ENCODE peak calls at places on chromosomes 12 and 14, in eight cellular contexts. One of them, this sample, is unnamed.
A peak's percentile ranks its signal among the peaks of the same experiment; 100 is the strongest.

GRCh38 chr12:585062-586061 is 77.9 kb downstream of the NINJ2 start:
- DNase-seq in transverse colon: no peak
- DNase-seq in GM13977: no peak
- DNase-seq in esophagus squamous epithelium: no peak
- DNase-seq in foreskin fibroblast: no peak
- DNase-seq in GM23338: no peak
- DNase-seq in astrocyte of the spinal cord: no peak
- DNase-seq in lower leg skin: peak; percentile 50
- DNase-seq in this sample: no peak

GRCh38 chr14:96741151-96741977 is 55.8 kb upstream of the VRK1 start:
- DNase-seq in lower leg skin: peak; percentile 89
- DNase-seq in GM23338: peak; percentile 64
- DNase-seq in transverse colon: peak; percentile 49
- DNase-seq in esophagus squamous epithelium: no peak
- DNase-seq in foreskin fibroblast: peak; percentile 20
- DNase-seq in astrocyte of the spinal cord: peak; percentile 32
- DNase-seq in GM13977: peak; percentile 87
- DNase-seq in this sample: peak; percentile 43

GRCh38 chr12:24560192-24560591 is 388.7 kb downstream of the BCAT1 start:
- DNase-seq in esophagus squamous epithelium: no peak
- DNase-seq in GM13977: no peak
- DNase-seq in foreskin fibroblast: no peak
- DNase-seq in GM23338: no peak
- DNase-seq in lower leg skin: no peak
- DNase-seq in astrocyte of the spinal cord: peak; percentile 18
- DNase-seq in transverse colon: no peak
- DNase-seq in this sample: no peak

GRCh38 chr12:29739279-29739991 is 44.3 kb downstream of the TMTC1 start:
- DNase-seq in foreskin fibroblast: peak; percentile 69
- DNase-seq in transverse colon: no peak
- DNase-seq in GM13977: no peak
- DNase-seq in lower leg skin: no peak
- DNase-seq in astrocyte of the spinal cord: peak; percentile 65
- DNase-seq in GM23338: no peak
- DNase-seq in esophagus squamous epithelium: no peak
- DNase-seq in this sample: no peak

GRCh38 chr12:1594045-1594294 is 411 bp downstream of the FBXL14 start:
- DNase-seq in lower leg skin: no peak
- DNase-seq in transverse colon: peak; percentile 76
- DNase-seq in foreskin fibroblast: peak; percentile 70
- DNase-seq in esophagus squamous epithelium: no peak
- DNase-seq in GM13977: peak; percentile 84
- DNase-seq in astrocyte of the spinal cord: peak; percentile 65
- DNase-seq in GM23338: peak; percentile 75
- DNase-seq in this sample: peak; percentile 58

GRCh38 chr14:23421594-23421993 is 13.5 kb upstream of the MYH6 start:
- DNase-seq in GM23338: no peak
- DNase-seq in transverse colon: no peak
- DNase-seq in GM13977: no peak
- DNase-seq in foreskin fibroblast: no peak
- DNase-seq in lower leg skin: no peak
- DNase-seq in esophagus squamous epithelium: no peak
- DNase-seq in astrocyte of the spinal cord: no peak
- DNase-seq in this sample: no peak

GRCh38 chr12:68290126-68290525 is 36.7 kb upstream of the IL22 start:
- DNase-seq in foreskin fibroblast: no peak
- DNase-seq in GM23338: no peak
- DNase-seq in transverse colon: no peak
- DNase-seq in astrocyte of the spinal cord: peak; percentile 52
- DNase-seq in esophagus squamous epithelium: no peak
- DNase-seq in GM13977: peak; percentile 13
- DNase-seq in lower leg skin: no peak
- DNase-seq in this sample: no peak

GRCh38 chr12:122003646-122004611 is 17.8 kb upstream of the BCL7A start:
- DNase-seq in GM23338: no peak
- DNase-seq in lower leg skin: no peak
- DNase-seq in astrocyte of the spinal cord: no peak
- DNase-seq in foreskin fibroblast: no peak
- DNase-seq in transverse colon: peak; percentile 12
- DNase-seq in esophagus squamous epithelium: no peak
- DNase-seq in GM13977: peak; percentile 62
- DNase-seq in this sample: no peak

GRCh38 chr12:101707131-101707782 is 9.8 kb downstream of the CHPT1 start:
- DNase-seq in GM23338: no peak
- DNase-seq in GM13977: no peak
- DNase-seq in foreskin fibroblast: no peak
- DNase-seq in astrocyte of the spinal cord: no peak
- DNase-seq in esophagus squamous epithelium: no peak
- DNase-seq in transverse colon: no peak
- DNase-seq in lower leg skin: no peak
- DNase-seq in this sample: no peak

GRCh38 chr14:59018978-59019377 is 169.5 kb upstream of the DAAM1 start:
- DNase-seq in astrocyte of the spinal cord: no peak
- DNase-seq in GM23338: peak; percentile 44
- DNase-seq in transverse colon: no peak
- DNase-seq in lower leg skin: no peak
- DNase-seq in esophagus squamous epithelium: no peak
- DNase-seq in foreskin fibroblast: no peak
- DNase-seq in GM13977: no peak
- DNase-seq in this sample: no peak

GRCh38 chr14:52348279-52348678 is 34.2 kb downstream of the PTGER2 start:
- DNase-seq in lower leg skin: no peak
- DNase-seq in GM23338: no peak
- DNase-seq in GM13977: no peak
- DNase-seq in foreskin fibroblast: no peak
- DNase-seq in esophagus squamous epithelium: no peak
- DNase-seq in transverse colon: no peak
- DNase-seq in astrocyte of the spinal cord: no peak
- DNase-seq in this sample: no peak

GRCh38 chr14:68208726-68209125 is 389.1 kb downstream of the RAD51B start:
- DNase-seq in esophagus squamous epithelium: no peak
- DNase-seq in astrocyte of the spinal cord: no peak
- DNase-seq in GM13977: no peak
- DNase-seq in foreskin fibroblast: no peak
- DNase-seq in lower leg skin: no peak
- DNase-seq in GM23338: no peak
- DNase-seq in transverse colon: no peak
- DNase-seq in this sample: no peak
- TF ChIP-seq CTCF in esophagus squamous epithelium: no peak
- TF ChIP-seq CTCF in astrocyte of the spinal cord: no peak
- TF ChIP-seq CTCF in GM13977: no peak
- TF ChIP-seq CTCF in foreskin fibroblast: no peak
- TF ChIP-seq CTCF in lower leg skin: no peak
- TF ChIP-seq CTCF in GM23338: no peak
- TF ChIP-seq CTCF in transverse colon: no peak
- TF ChIP-seq CTCF in this sample: no peak

DNA sequence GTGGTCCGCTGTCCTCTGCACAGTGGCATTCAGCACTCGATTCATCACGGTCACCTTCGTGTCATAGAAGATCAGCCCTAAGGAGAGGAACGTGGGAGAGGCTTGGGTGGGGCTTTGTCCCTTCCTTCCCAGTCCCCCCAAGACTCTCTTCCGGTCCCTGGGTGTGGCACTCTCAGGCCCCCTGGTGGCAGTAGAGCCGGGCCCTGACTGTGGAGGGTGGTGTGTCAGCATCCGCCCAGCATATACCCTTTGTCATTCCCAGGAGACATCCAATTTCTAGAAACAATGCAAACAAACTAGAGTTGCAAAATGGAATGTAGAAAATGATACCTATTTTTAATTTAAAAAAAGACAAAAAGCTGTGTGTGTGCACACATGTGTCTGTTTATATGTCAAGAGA is 45.0 kb downstream of the TRAFD1 start:
- DNase-seq in foreskin fibroblast: peak; percentile 4
- DNase-seq in transverse colon: no peak
- DNase-seq in lower leg skin: no peak
- DNase-seq in astrocyte of the spinal cord: peak; percentile 7
- DNase-seq in GM23338: peak; percentile 60
- DNase-seq in GM13977: no peak
- DNase-seq in esophagus squamous epithelium: no peak
- DNase-seq in this sample: peak; percentile 22
- TF ChIP-seq CTCF in foreskin fibroblast: peak; percentile 55
- TF ChIP-seq CTCF in transverse colon: peak; percentile 25
- TF ChIP-seq CTCF in lower leg skin: no peak
- TF ChIP-seq CTCF in astrocyte of the spinal cord: peak; percentile 61
- TF ChIP-seq CTCF in GM23338: peak; percentile 55
- TF ChIP-seq CTCF in GM13977: peak; percentile 63
- TF ChIP-seq CTCF in esophagus squamous epithelium: no peak
- TF ChIP-seq CTCF in this sample: peak; percentile 19

DNA sequence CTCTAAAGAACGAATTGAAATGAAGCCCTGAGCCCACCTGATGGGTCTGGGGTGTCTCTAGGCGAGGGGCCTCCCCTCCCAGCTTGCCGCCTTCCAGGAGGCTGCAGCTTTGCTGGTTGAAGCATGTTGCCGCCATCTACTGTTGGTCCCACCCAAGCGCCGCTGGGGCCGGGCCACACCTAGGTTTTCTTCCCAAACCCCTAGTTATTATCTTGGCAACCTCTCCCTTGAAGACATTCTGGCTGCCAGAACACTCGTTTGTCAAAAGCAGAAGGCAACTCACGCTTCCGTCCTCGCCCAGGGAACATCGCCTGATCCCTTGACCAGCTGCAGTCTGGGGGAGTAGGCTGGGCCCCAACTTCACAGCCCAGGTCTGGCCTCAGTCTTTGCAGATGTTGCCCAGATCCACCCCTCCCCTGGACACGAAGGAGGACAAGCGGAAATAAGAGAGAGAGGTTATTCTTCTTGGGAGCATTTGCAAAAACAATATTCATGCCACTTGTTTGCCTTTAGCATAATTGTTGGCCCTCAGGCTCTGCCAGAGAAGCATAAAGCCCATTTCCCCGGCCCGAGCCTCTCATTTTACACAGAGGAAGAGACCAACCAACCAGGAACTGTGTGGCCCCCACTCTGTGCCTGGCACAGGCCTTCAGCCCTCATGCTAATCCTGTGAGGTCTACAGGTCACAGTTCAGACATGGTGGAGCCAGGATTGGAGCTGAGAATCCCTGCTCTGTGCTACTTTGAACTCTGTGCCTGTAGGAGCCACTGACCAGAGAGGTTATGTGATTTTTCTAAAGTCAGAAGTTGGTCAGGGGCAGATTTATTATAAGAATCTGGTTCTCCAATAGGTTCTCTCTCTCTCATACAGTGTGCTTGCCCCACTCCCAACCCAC is 6.7 kb downstream of the EMP1 start:
- DNase-seq in foreskin fibroblast: no peak
- DNase-seq in lower leg skin: peak; percentile 95
- DNase-seq in transverse colon: peak; percentile 41
- DNase-seq in esophagus squamous epithelium: no peak
- DNase-seq in astrocyte of the spinal cord: no peak
- DNase-seq in GM13977: peak; percentile 23
- DNase-seq in GM23338: peak; percentile 83
- DNase-seq in this sample: no peak
- TF ChIP-seq CTCF in foreskin fibroblast: peak; percentile 19
- TF ChIP-seq CTCF in lower leg skin: no peak
- TF ChIP-seq CTCF in transverse colon: no peak
- TF ChIP-seq CTCF in esophagus squamous epithelium: peak; percentile 52
- TF ChIP-seq CTCF in astrocyte of the spinal cord: peak; percentile 37
- TF ChIP-seq CTCF in GM13977: peak; percentile 33
- TF ChIP-seq CTCF in GM23338: peak; percentile 67
- TF ChIP-seq CTCF in this sample: no peak

GRCh38 chr12:31959701-31960391 is 631 bp downstream of the RESF1 start:
- DNase-seq in astrocyte of the spinal cord: peak; percentile 78
- DNase-seq in GM23338: peak; percentile 37
- DNase-seq in lower leg skin: peak; percentile 92
- DNase-seq in transverse colon: peak; percentile 70
- DNase-seq in foreskin fibroblast: peak; percentile 48
- DNase-seq in GM13977: peak; percentile 49
- DNase-seq in esophagus squamous epithelium: peak; percentile 11
- DNase-seq in this sample: peak; percentile 60
- TF ChIP-seq CTCF in astrocyte of the spinal cord: no peak
- TF ChIP-seq CTCF in GM23338: no peak
- TF ChIP-seq CTCF in lower leg skin: no peak
- TF ChIP-seq CTCF in transverse colon: no peak
- TF ChIP-seq CTCF in foreskin fibroblast: peak; percentile 21
- TF ChIP-seq CTCF in GM13977: peak; percentile 41
- TF ChIP-seq CTCF in esophagus squamous epithelium: peak; percentile 7
- TF ChIP-seq CTCF in this sample: peak; percentile 6

This sample was measured in MCF 10A.